ENCODE peak calls at places on chromosomes 4 and X, in five cellular contexts. H, O, F, N and Z are unnamed samples.

GRCh38 chr4:6272863-6273660 is 3.4 kb downstream of the WFS1 start:
- DNase-seq in H (no peak), O (no peak), F (no peak), N (no peak), Z (no peak)

GRCh38 chr4:7746351-7747061 is 193.2 kb downstream of the AFAP1 start:
- DNase-seq in H (no peak), O (no peak), F (no peak), N (no peak), Z (no peak)

GRCh38 chr4:30763337-30763736 is 43.2 kb downstream of the PCDH7 start:
- DNase-seq in H (no peak), O (no peak), F (no peak), N (no peak), Z (no peak)

GRCh38 chrX:9529223-9529622 is 64.4 kb downstream of the TBL1X start:
- DNase-seq in H (no peak), O (no peak), F (no peak), N (no peak), Z (no peak)

GRCh38 chr4:58093352-58093751 is 983.2 kb upstream of the IGFBP7 start:
- DNase-seq in H (no peak), O (no peak), F (no peak), N (no peak), Z (no peak)

GRCh38 chr4:36064147-36064546 is 180.2 kb downstream of the ARAP2 start:
- DNase-seq in H (no peak), O (no peak), F (no peak), N (no peak), Z (no peak)

GRCh38 chr4:54231419-54232150 is 2.5 kb downstream of the PDGFRA start:
- DNase-seq in H (peak), O (no peak), F (no peak), N (no peak), Z (no peak)

GRCh38 chr4:110165382-110166285 is 32.8 kb downstream of the ELOVL6 start:
- DNase-seq in H (no peak), O (peak), F (peak), N (no peak), Z (no peak)

GRCh38 chr4:52655505-52655904 is 3.6 kb downstream of the USP46 start:
- DNase-seq in H (no peak), O (no peak), F (no peak), N (no peak), Z (no peak)

GRCh38 chr4:9944431-9945425 is 76.6 kb downstream of the SLC2A9 start:
- DNase-seq in H (no peak), O (no peak), F (no peak), N (no peak), Z (no peak)

GRCh38 chr4:102504941-102505340 is 3.8 kb downstream of the NFKB1 start:
- DNase-seq in H (no peak), O (no peak), F (no peak), N (no peak), Z (no peak)

GRCh38 chr4:112523764-112524505 is 8.0 kb upstream of the NEUROG2 start:
- DNase-seq in H (no peak), O (peak), F (peak), N (no peak), Z (peak)

GRCh38 chr4:151429957-151430548 is 21.1 kb downstream of the FHIP1A start:
- DNase-seq in H (no peak), O (no peak), F (no peak), N (no peak), Z (no peak)